ENCODE peak calls at places on chromosomes 16 and 17, in seven cellular contexts. E is CD8-positive, alpha-beta T cell; Z is heart left ventricle; A is testis; S is heart right ventricle; B is gastrocnemius medialis; C is upper lobe of left lung. K is an unnamed sample.

GRCh38 chr17:59695943-59696681 is 11.1 kb downstream of the PTRH2 start:
- DNase-seq in E (no peak), Z (no peak), A (no peak), S (no peak), B (no peak), C (no peak), K (no peak)

GRCh38 chr17:42405963-42406495 is 17.0 kb downstream of the CAVIN1 start:
- DNase-seq in E (peak), Z (peak), A (peak), S (peak), B (peak), C (peak), K (no peak)

GRCh38 chr17:50903604-50904521 is 37.7 kb upstream of the TOB1 start:
- DNase-seq in E (peak), Z (no peak), A (no peak), S (no peak), B (no peak), C (no peak), K (no peak)

GRCh38 chr16:1280783-1281182 is 24.9 kb downstream of the TPSD1 start:
- DNase-seq in E (no peak), Z (no peak), A (peak), S (no peak), B (no peak), C (no peak), K (no peak)

GRCh38 chr16:53153130-53153529 is 98.3 kb downstream of the CHD9 start:
- DNase-seq in E (no peak), Z (no peak), A (no peak), S (no peak), B (no peak), C (no peak), K (no peak)

GRCh38 chr17:50892101-50892776 is 26.1 kb upstream of the TOB1 start:
- DNase-seq in E (no peak), Z (no peak), A (no peak), S (no peak), B (no peak), C (no peak), K (no peak)

GRCh38 chr17:81656118-81656743 is at the start of gene PDE6G:
- DNase-seq in E (no peak), Z (no peak), A (no peak), S (no peak), B (no peak), C (no peak), K (no peak)

GRCh38 chr17:8791910-8792270 is 7.3 kb downstream of the MFSD6L start:
- DNase-seq in E (no peak), Z (no peak), A (no peak), S (no peak), B (no peak), C (no peak), K (no peak)

GRCh38 chr17:70168044-70168978 is 1.0 kb upstream of the KCNJ2 start:
- DNase-seq in E (no peak), Z (peak), A (peak), S (peak), B (peak), C (peak), K (peak)

GRCh38 chr17:71338396-71338795 is 782.4 kb upstream of the SOX9 start:
- DNase-seq in E (no peak), Z (no peak), A (no peak), S (no peak), B (no peak), C (no peak), K (no peak)

GRCh38 chr17:49496183-49496865 is 1.2 kb downstream of the NGFR start:
- DNase-seq in E (peak), Z (peak), A (peak), S (peak), B (peak), C (peak), K (no peak)

GRCh38 chr16:19165101-19165500 is 2.9 kb upstream of the SYT17 start:
- DNase-seq in E (no peak), Z (no peak), A (no peak), S (no peak), B (no peak), C (no peak), K (no peak)

GRCh38 chr17:40068917-40069750 is 6.4 kb downstream of the THRA start:
- DNase-seq in E (peak), Z (peak), A (peak), S (peak), B (peak), C (peak), K (peak)

GRCh38 chr16:21650517-21650916 is 1.9 kb downstream of the IGSF6 start:
- DNase-seq in E (no peak), Z (no peak), A (no peak), S (no peak), B (no peak), C (peak), K (no peak)

GRCh38 chr17:32275060-32276042 is 9.7 kb downstream of the RHBDL3 start:
- DNase-seq in E (no peak), Z (peak), A (no peak), S (no peak), B (no peak), C (no peak), K (no peak)

GRCh38 chr17:49522329-49522890 is 27.3 kb downstream of the NGFR start:
- DNase-seq in E (no peak), Z (no peak), A (no peak), S (no peak), B (no peak), C (no peak), K (peak)

GRCh38 chr16:27317320-27317719 is 3.5 kb downstream of the IL4R start:
- DNase-seq in E (no peak), Z (no peak), A (no peak), S (no peak), B (no peak), C (peak), K (peak)

GRCh38 chr17:76968707-76969597 is 100.7 kb downstream of the MGAT5B start:
- DNase-seq in E (peak), Z (no peak), A (peak), S (no peak), B (no peak), C (peak), K (no peak)

GRCh38 chr17:2054740-2055493 is at the start of gene HIC1:
- DNase-seq in E (peak), Z (peak), A (peak), S (peak), B (peak), C (peak), K (peak)

GRCh38 chr16:55294947-55295346 is 29.1 kb upstream of the IRX6 start:
- DNase-seq in E (no peak), Z (peak), A (no peak), S (peak), B (peak), C (no peak), K (no peak)

GRCh38 chr16:28826141-28826540 is 3.3 kb downstream of the ATXN2L start:
- DNase-seq in E (no peak), Z (no peak), A (no peak), S (no peak), B (no peak), C (no peak), K (no peak)

GRCh38 chr17:47987240-47987835 is 16.4 kb downstream of the CDK5RAP3 start:
- DNase-seq in E (no peak), Z (no peak), A (no peak), S (no peak), B (no peak), C (no peak), K (no peak)

GRCh38 chr17:82358467-82359350 is at the start of gene TEX19:
- DNase-seq in E (no peak), Z (no peak), A (no peak), S (no peak), B (no peak), C (no peak), K (no peak)

GRCh38 chr17:50169121-50169764 is 3.4 kb downstream of the SGCA start:
- DNase-seq in E (peak), Z (no peak), A (peak), S (peak), B (no peak), C (no peak), K (no peak)

DNA sequence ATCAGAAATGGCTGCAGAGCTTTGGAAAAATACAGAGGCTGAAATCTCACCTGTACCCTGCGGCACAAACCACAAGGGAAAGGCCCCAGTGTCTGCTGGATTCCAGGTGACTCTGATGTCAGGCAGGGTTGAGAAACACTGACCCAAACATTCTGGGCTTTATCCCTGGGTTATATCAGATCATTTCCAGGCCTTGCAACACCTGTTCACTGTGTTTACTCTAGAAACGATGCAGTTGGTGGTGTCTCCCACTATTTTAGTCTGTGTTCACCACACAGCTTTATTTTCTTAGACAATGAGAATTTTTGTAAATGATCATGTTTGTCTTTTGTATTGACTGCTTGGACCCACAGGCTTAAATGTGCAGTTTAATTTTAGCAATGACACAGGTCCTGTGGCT is 151.5 kb upstream of the SDK2 start:
- DNase-seq in E (no peak), Z (no peak), A (no peak), S (no peak), B (no peak), C (no peak), K (no peak)
- H3K27ac ChIP-seq in E (no peak), Z (no peak), A (no peak), S (no peak), B (no peak), C (no peak), K (no peak)

DNA sequence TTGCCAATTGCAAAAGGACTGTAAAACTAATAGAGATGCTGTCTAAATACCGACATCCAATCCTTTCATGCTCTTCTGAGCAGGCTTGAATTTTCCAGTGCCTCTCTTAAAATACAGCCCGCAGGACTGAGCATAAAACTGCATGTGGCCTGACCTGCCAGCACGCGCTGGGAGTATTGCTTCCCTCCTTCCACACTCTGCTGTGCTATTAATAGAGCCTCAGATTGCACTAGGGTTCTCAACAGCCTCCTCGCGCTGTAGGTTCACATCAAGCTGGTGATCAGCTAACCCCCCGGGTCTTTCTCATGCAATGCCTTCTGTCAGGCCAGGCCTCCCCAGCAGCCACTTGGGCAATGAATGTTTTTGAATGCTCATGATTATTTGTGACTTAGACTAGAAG is 14.2 kb upstream of the MSI2 start:
- DNase-seq in E (no peak), Z (peak), A (peak), S (peak), B (peak), C (no peak), K (no peak)
- H3K27ac ChIP-seq in E (no peak), Z (peak), A (no peak), S (no peak), B (peak), C (no peak), K (no peak)

GRCh38 chr17:45136846-45137560 is 1.5 kb downstream of the ACBD4 start:
- DNase-seq in E (no peak), Z (no peak), A (no peak), S (no peak), B (no peak), C (no peak), K (peak)
- H3K27ac ChIP-seq in E (no peak), Z (no peak), A (no peak), S (no peak), B (no peak), C (no peak), K (peak)

GRCh38 chr16:66552288-66553143 is at the start of gene CKLF:
- DNase-seq in E (peak), Z (peak), A (peak), S (peak), B (peak), C (peak), K (peak)
- H3K27ac ChIP-seq in E (peak), Z (peak), A (peak), S (peak), B (peak), C (peak), K (peak)

DNA sequence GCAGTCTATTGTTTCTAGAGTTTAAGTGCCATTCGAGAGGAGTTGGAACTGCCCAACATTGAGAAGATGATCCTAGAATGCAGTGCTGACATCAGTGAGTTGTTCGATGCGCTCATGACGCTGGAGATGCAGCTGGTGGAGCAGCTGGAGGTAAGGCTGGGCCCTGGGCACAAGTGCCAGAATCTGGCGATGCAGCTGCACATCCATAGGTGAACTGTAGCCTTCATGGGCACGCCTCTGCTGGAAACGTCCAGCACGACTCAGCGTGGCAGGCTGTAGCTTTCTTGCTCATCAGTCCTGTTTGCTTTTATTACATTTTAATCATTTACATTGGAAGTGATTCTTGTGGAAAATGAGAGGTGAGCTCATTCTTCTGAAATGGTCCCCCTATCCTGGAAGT is 31.7 kb downstream of the DRC3 start:
- DNase-seq in E (no peak), Z (no peak), A (no peak), S (no peak), B (no peak), C (no peak), K (no peak)
- H3K27ac ChIP-seq in E (no peak), Z (no peak), A (no peak), S (no peak), B (peak), C (no peak), K (no peak)

DNA sequence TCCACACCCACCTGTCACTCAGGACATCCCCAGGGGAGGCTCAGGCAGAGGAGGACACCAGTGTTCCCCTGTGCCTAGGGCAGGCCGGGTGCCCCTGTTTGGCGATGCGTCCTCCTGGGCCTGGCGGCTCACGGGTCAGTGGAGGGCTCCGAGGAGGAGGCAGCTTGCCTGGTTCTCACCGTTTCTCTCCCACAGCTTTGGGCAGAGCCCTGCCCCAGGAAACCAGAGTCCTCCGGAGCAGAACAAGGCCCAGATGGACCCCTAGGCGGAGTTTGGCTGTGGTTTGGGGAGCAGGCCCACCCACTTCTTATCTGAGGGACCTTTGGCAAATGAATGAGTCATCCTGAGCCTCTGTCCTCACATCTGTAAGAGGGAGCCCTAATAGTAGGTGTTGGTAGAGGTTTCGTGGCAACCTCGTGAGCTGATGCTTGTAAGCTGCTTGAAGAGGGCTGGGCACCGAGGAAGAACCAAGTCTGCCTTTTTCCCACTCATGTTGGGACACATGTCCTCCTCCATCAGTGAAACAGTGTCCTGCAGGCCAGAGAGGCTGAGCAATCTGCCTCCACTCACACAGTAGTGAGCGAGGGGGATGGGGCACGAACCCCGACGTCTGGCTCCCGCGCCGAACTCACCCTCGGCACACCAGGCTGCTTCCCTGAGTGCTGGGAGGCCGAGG is 247.0 kb upstream of the CIBAR2 start:
- DNase-seq in E (no peak), Z (no peak), A (no peak), S (no peak), B (no peak), C (no peak), K (no peak)
- H3K27ac ChIP-seq in E (no peak), Z (no peak), A (no peak), S (no peak), B (peak), C (no peak), K (no peak)

GRCh38 chr17:79400989-79401703 is 209.7 kb downstream of the RBFOX3 start:
- DNase-seq in E (peak), Z (peak), A (peak), S (peak), B (peak), C (peak), K (no peak)
- H3K27ac ChIP-seq in E (no peak), Z (no peak), A (no peak), S (no peak), B (no peak), C (no peak), K (no peak)

GRCh38 chr17:78351449-78352006 is 8.3 kb downstream of the SOCS3 start:
- DNase-seq in E (no peak), Z (peak), A (peak), S (peak), B (peak), C (peak), K (peak)
- H3K27ac ChIP-seq in E (no peak), Z (peak), A (peak), S (peak), B (peak), C (peak), K (peak)